ENCODE peak calls at places on chromosome 1, in nine cellular contexts. R is Calu3, C is HFFc6, I is fibroblast of lung, S is lung, X is astrocyte, Q is progenitor cell of endocrine pancreas, D is AG04450, Y is tibial artery. M is an unnamed sample.

GRCh38 chr1:174169342-174169741 is 10.0 kb downstream of the RABGAP1L start:
- DNase-seq in R (no peak), C (no peak), I (no peak), S (no peak), X (no peak), Q (no peak), D (no peak), Y (no peak), M (no peak)

GRCh38 chr1:19485362-19486187 is at the start of gene CAPZB:
- DNase-seq in R (peak; percentile 92), C (peak; percentile 75), I (peak; percentile 83), S (peak; percentile 94), X (peak; percentile 63), Q (peak; percentile 88), D (peak; percentile 49), Y (peak; percentile 93), M (peak; percentile 96)

GRCh38 chr1:184061396-184062003 is 10.0 kb downstream of the TSEN15 start:
- DNase-seq in R (no peak), C (peak; percentile 61), I (peak; percentile 88), S (no peak), X (peak; percentile 84), Q (no peak), D (peak; percentile 79), Y (no peak), M (no peak)

GRCh38 chr1:167722152-167722869 is 529 bp downstream of the MPZL1 start:
- DNase-seq in R (peak; percentile 59), C (no peak), I (peak; percentile 49), S (peak; percentile 35), X (no peak), Q (peak; percentile 58), D (no peak), Y (no peak), M (peak; percentile 54)

GRCh38 chr1:153541641-153542569 is 1.2 kb upstream of the S100A5 start:
- DNase-seq in R (no peak), C (no peak), I (no peak), S (no peak), X (no peak), Q (no peak), D (no peak), Y (peak; percentile 18), M (no peak)

GRCh38 chr1:7669559-7670208 is 101.4 kb upstream of the VAMP3 start:
- DNase-seq in R (peak; percentile 59), C (peak; percentile 11), I (peak; percentile 38), S (no peak), X (no peak), Q (peak; percentile 68), D (no peak), Y (no peak), M (peak; percentile 72)

GRCh38 chr1:114342376-114342775 is 168.6 kb downstream of the TRIM33 start:
- DNase-seq in R (no peak), C (no peak), I (peak; percentile 17), S (no peak), X (no peak), Q (no peak), D (no peak), Y (no peak), M (no peak)

GRCh38 chr1:105362438-105362837 is 1612.7 kb downstream of the AMY1C start:
- DNase-seq in R (no peak), C (no peak), I (no peak), S (no peak), X (no peak), Q (no peak), D (no peak), Y (no peak), M (no peak)

GRCh38 chr1:52403566-52404115 is 582 bp downstream of the ORC1 start:
- DNase-seq in R (peak; percentile 35), C (peak; percentile 71), I (peak; percentile 78), S (peak; percentile 29), X (peak; percentile 72), Q (no peak), D (peak; percentile 33), Y (no peak), M (no peak)

GRCh38 chr1:244460195-244460594 is 878 bp upstream of the CATSPERE start:
- DNase-seq in R (no peak), C (no peak), I (peak; percentile 22), S (no peak), X (no peak), Q (no peak), D (no peak), Y (no peak), M (no peak)

DNA sequence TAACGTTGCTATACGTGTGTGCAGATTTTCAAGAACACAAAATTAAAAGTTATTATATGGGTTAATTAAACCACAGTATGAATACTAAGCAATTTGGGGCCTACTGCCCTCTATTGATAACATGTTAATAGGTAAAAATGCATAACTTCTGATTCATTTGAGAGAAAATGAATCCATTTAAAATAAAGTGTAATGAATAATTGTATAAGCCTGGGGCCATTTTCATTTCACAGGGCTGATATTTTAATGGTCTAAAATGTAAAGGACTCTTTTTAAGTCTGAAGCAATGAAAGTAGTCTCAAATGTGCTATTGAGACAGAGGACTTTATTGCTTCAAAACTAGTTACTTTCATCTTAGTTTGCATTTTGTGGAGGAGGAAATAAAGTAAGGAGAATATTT is 155.4 kb downstream of the TLR5 start:
- DNase-seq in R (no peak), C (no peak), I (no peak), S (no peak), X (no peak), Q (no peak), D (no peak), Y (no peak), M (no peak)
- TF ChIP-seq CTCF in R (no peak), C (peak; percentile 35), I (no peak), S (no peak), X (no peak), Q (no peak), D (no peak), Y (no peak), M (no peak)

DNA sequence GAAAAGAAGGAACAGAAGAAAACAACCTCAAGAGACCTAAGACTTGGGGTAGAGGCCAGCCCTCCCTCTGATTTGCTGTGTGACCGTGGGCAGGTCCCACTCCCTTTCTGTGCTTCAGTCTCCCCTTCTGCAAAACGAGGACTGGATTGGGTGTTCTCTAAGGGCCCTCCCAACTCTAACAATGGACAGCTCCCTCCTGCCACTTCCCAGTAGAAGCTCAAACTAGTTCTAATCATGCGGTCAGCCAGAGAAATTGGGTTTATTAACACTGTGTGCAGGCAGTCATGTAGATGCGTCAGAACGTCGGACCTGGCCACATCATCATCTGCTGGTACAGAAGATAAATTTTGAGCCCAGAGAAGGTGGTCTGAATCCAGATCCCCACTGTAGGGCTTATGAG is 1.6 kb upstream of the PADI4 start:
- DNase-seq in R (no peak), C (no peak), I (no peak), S (no peak), X (no peak), Q (no peak), D (no peak), Y (no peak), M (no peak)
- TF ChIP-seq CTCF in R (no peak), C (no peak), I (no peak), S (no peak), X (no peak), Q (no peak), D (no peak), Y (no peak), M (no peak)

GRCh38 chr1:117686907-117687306 is 81.1 kb downstream of the TENT5C start:
- DNase-seq in R (no peak), C (peak; percentile 20), I (peak; percentile 70), S (no peak), X (peak; percentile 53), Q (no peak), D (no peak), Y (no peak), M (no peak)

GRCh38 chr1:117683571-117684285 is 77.9 kb downstream of the TENT5C start:
- DNase-seq in R (no peak), C (peak; percentile 70), I (peak; percentile 87), S (no peak), X (peak; percentile 83), Q (no peak), D (no peak), Y (no peak), M (no peak)

GRCh38 chr1:117682372-117682771 is 76.5 kb downstream of the TENT5C start:
- DNase-seq in R (no peak), C (no peak), I (no peak), S (no peak), X (no peak), Q (no peak), D (no peak), Y (no peak), M (no peak)

GRCh38 chr1:117690230-117690629 is 84.4 kb downstream of the TENT5C start:
- DNase-seq in R (no peak), C (no peak), I (no peak), S (no peak), X (no peak), Q (no peak), D (no peak), Y (no peak), M (no peak)

GRCh38 chr1:117685936-117686806 is 80.3 kb downstream of the TENT5C start:
- DNase-seq in R (no peak), C (no peak), I (no peak), S (no peak), X (no peak), Q (no peak), D (no peak), Y (no peak), M (no peak)
- TF ChIP-seq CTCF in R (no peak), C (peak; percentile 21), I (no peak), S (no peak), X (no peak), Q (peak; percentile 11), D (no peak), Y (no peak), M (no peak)

GRCh38 chr1:111334169-111334568 is 43.5 kb downstream of the CHIA start:
- DNase-seq in R (peak; percentile 26), C (peak; percentile 40), I (peak; percentile 36), S (no peak), X (peak; percentile 22), Q (no peak), D (peak; percentile 11), Y (no peak), M (no peak)
- TF ChIP-seq CTCF in R (peak; percentile 30), C (peak; percentile 79), I (peak; percentile 91), S (peak; percentile 45), X (peak; percentile 52), Q (peak; percentile 73), D (peak; percentile 68), Y (no peak), M (peak; percentile 26)

DNA sequence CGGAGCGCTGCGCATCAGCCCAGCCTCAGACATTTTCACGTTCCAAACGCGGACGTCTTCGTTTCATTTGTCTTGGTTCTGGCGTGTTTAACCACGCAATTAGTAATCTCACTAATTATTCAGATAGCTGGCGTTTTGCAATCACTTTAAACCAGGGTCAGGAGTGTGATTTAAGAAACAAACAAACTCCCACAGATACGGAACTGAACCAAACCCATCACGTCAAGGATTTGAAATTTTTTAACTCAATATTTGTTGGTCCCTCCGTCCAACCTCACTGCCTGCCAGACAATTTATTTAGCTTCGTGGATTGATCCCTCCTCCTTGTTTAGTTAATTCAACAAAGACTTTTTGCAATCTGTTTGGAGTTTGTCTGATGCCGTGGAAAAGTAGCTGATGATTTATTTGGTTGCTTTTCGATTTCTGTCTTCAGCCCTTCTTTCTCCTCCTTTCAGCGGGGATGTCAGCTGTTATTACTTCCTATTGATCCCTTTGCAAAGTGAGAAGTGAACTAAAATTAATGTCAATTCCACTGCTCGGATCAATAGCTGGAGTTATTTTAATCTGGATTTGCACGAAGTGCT is 4.1 kb downstream of the RNF220 start:
- DNase-seq in R (no peak), C (no peak), I (no peak), S (no peak), X (no peak), Q (no peak), D (no peak), Y (no peak), M (no peak)
- TF ChIP-seq CTCF in R (no peak), C (no peak), I (no peak), S (no peak), X (no peak), Q (no peak), D (no peak), Y (no peak), M (no peak)

GRCh38 chr1:179251675-179252074 is 22.2 kb upstream of the ABL2 start:
- DNase-seq in R (no peak), C (peak; percentile 58), I (peak; percentile 50), S (no peak), X (peak; percentile 39), Q (no peak), D (no peak), Y (no peak), M (no peak)
- TF ChIP-seq CTCF in R (no peak), C (peak; percentile 70), I (peak; percentile 50), S (peak; percentile 28), X (peak; percentile 47), Q (peak; percentile 56), D (peak; percentile 53), Y (no peak), M (no peak)